ENCODE peak calls at places on chromosome 6, in ten cellular contexts. N is Peyer's patch; J is OCI-LY7; V is cardiac muscle cell; X is naive thymus-derived CD4-positive, alpha-beta T cell; H is left ventricle myocardium inferior; U is body of pancreas; D is stomach; F is lung; K is ovary. C is an unnamed sample. For H3K36me3, the result is how much of the 10 kb centered on the place peaks cover.

GRCh38 chr6:7910654-7911344 is at the start of gene TXNDC5:
- DNase-seq in D (peak), X (peak), N (peak), U (peak), H (peak), J (peak), V (peak), F (peak), K (peak), C (peak)

GRCh38 chr6:159874475-159874874 is 16.3 kb upstream of the MAS1 start:
- DNase-seq in F (no peak), V (peak), H (peak), J (no peak), U (peak), X (no peak), K (peak), N (no peak), D (peak), C (no peak)

GRCh38 chr6:44386929-44387345 is 569 bp upstream of the CDC5L start:
- DNase-seq in X (no peak), V (peak), H (no peak), U (peak), F (no peak), J (peak), K (no peak), D (no peak), N (no peak), C (no peak)

GRCh38 chr6:107237992-107238660 is 122.8 kb upstream of the BEND3 start:
- DNase-seq in F (no peak), U (no peak), K (no peak), H (no peak), D (no peak), J (no peak), N (no peak), X (no peak), V (peak), C (no peak)

GRCh38 chr6:19804362-19805145 is 32.6 kb upstream of the ID4 start:
- DNase-seq in J (peak), V (peak), F (peak), X (no peak), U (peak), D (peak), N (peak), K (peak), H (peak), C (peak)

GRCh38 chr6:107677399-107677798 is 146.7 kb downstream of the SCML4 start:
- DNase-seq in K (no peak), H (no peak), F (no peak), V (no peak), N (no peak), D (no peak), U (no peak), J (no peak), X (no peak), C (no peak)

GRCh38 chr6:130132286-130132701 is 90.5 kb downstream of the SAMD3 start:
- DNase-seq in K (no peak), J (no peak), F (no peak), V (no peak), H (no peak), X (peak), D (no peak), U (no peak), N (peak), C (no peak)

GRCh38 chr6:74480561-74480960 is 725.3 kb downstream of the COL12A1 start:
- DNase-seq in F (no peak), U (no peak), V (no peak), K (no peak), H (no peak), X (no peak), D (no peak), N (no peak), J (no peak), C (no peak)

GRCh38 chr6:122833229-122833556 is 44.1 kb downstream of the SMPDL3A start:
- DNase-seq in N (no peak), V (no peak), F (no peak), X (no peak), K (no peak), J (no peak), D (no peak), H (no peak), U (no peak), C (no peak)

GRCh38 chr6:167996424-167997199 is 859 bp upstream of the KIF25 start:
- DNase-seq in X (no peak), F (peak), D (no peak), K (no peak), N (no peak), V (no peak), H (no peak), U (no peak), J (no peak), C (no peak)

GRCh38 chr6:47106721-47107197 is 64.6 kb upstream of the ADGRF1 start:
- DNase-seq in D (no peak), H (no peak), N (no peak), V (no peak), K (no peak), U (no peak), F (no peak), X (no peak), J (no peak), C (no peak)

GRCh38 chr6:157476797-157477196 is 95.8 kb downstream of the ZDHHC14 start:
- DNase-seq in J (no peak), U (no peak), D (no peak), K (no peak), F (no peak), V (no peak), X (no peak), N (no peak), H (no peak), C (no peak)

GRCh38 chr6:87482382-87482781 is 9.6 kb downstream of the SLC35A1 start:
- DNase-seq in V (no peak), J (no peak), U (no peak), K (no peak), F (no peak), N (no peak), D (no peak), H (no peak), X (no peak), C (no peak)

DNA sequence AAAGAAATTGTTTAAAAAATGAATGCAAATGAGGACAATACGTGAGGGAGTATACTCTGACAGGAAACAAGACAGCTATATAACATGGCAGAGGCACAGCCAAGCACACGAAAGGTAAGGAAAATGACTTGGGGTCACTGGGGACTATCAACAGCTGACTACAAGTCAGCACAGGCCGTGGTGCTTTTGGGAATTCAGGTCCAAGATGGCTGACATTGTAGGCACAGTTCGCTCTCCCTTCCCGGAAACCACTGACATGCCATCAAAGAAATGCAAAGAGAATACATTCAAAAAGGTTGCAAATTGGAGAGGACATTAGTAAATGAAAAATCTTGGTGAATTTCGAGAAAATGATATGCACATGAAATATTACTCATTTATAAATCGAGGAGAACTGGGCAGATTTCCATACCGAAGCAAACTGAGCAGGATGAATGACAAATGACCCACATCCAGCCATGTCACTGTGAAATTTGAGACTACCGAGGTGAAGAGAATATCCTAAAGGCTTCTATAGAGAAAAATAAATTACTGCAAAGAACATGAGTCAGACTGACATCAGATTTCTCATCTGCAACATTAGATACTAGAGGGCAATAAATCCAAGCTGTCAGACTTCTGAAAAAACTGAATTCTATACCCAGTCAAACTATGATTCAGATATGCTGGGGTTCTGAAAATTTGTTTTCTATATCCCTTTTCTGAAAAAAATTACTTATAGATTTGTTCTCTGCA is 391.1 kb downstream of the BTBD9 start:
- DNase-seq in D (no peak), K (no peak), H (no peak), J (no peak), V (no peak), X (no peak), U (no peak), F (no peak), N (no peak), C (no peak)
- H3K4me3 ChIP-seq in D (no peak), K (no peak), H (no peak), J (no peak), V (no peak), X (no peak), U (no peak), F (no peak), N (no peak), C (no peak)

GRCh38 chr6:119129968-119130484 is 51.6 kb upstream of the FAM184A start:
- DNase-seq in F (no peak), V (peak), N (no peak), X (no peak), H (no peak), U (peak), K (no peak), D (no peak), J (no peak), C (no peak)
- H3K27ac ChIP-seq in F (no peak), V (no peak), N (no peak), X (no peak), H (no peak), U (peak), K (peak), D (peak), J (no peak), C (peak)

DNA sequence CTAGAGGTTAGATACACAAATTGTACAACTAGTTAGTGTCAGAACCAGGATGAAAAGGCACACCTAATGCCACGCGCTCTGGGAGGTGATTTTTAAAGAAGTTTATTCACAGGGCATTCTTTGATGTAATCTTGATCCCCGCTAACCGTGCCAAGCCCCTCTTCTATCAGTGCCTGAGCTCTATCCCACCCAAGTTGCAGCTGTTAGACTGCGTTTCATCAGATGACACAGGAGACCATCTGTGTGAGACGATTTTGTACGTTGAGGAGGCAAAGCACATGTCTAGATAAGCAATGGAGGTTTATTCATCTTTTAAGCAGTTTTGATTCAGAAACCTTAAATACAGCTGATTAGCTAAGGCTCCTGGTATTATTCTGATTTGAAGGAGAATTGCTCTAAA is 18.6 kb downstream of the RNASET2 start:
- DNase-seq in N (no peak), V (no peak), J (no peak), F (no peak), U (no peak), H (no peak), X (no peak), D (no peak), K (no peak), C (no peak)
- H3K36me3 ChIP-seq in N (under half), V (under half), J (half or more), F (under half), U (under half), H (under half), X (under half), D (half or more), K (under half), C (under half)

GRCh38 chr6:20826378-20826777 is 292.1 kb downstream of the CDKAL1 start:
- DNase-seq in X (no peak), F (no peak), N (no peak), H (no peak), D (no peak), U (no peak), V (peak), J (no peak), K (no peak), C (peak)

GRCh38 chr6:20830576-20830975 is 296.3 kb downstream of the CDKAL1 start:
- DNase-seq in V (no peak), F (no peak), X (no peak), H (no peak), N (no peak), J (no peak), D (no peak), K (no peak), U (no peak), C (no peak)

DNA sequence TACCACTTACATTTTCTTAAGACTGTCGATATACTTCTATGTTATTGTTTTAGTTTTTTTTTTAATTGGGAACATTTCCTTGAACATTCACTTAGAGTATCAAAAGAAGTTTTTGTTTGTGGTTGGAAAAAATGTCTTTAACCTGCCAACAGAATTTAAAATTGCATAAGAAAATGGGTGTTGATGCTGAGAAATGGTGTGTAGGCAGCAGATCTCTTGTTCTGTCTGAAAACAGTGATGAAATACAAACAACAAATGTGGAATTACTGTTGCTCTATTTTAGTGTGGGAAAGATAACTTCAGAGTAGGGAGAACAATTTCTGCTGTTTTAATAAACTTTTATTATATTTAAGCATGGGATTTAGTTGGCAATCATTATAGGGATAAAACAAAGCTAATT is 293.5 kb downstream of the CDKAL1 start:
- DNase-seq in H (no peak), F (no peak), D (no peak), U (no peak), V (peak), X (no peak), K (no peak), N (no peak), J (no peak), C (no peak)
- H3K4me3 ChIP-seq in H (no peak), F (no peak), D (no peak), U (no peak), V (no peak), X (no peak), K (no peak), N (no peak), J (no peak), C (no peak)

GRCh38 chr6:33412140-33413009 is 1.6 kb downstream of the PHF1 start:
- DNase-seq in F (no peak), U (no peak), D (no peak), J (no peak), X (no peak), H (no peak), V (no peak), N (no peak), K (no peak), C (no peak)

GRCh38 chr6:33411632-33412005 is 805 bp downstream of the PHF1 start:
- DNase-seq in U (no peak), X (no peak), V (no peak), D (no peak), J (no peak), K (no peak), N (no peak), F (no peak), H (no peak), C (no peak)

GRCh38 chr6:33413601-33414120 is 2.8 kb downstream of the PHF1 start:
- DNase-seq in N (no peak), H (no peak), X (no peak), K (no peak), F (no peak), J (no peak), U (no peak), D (no peak), V (no peak), C (no peak)

GRCh38 chr6:33414592-33415271 is 3.2 kb downstream of the CUTA start:
- DNase-seq in U (no peak), X (no peak), N (no peak), V (no peak), J (peak), F (no peak), K (no peak), D (no peak), H (no peak), C (no peak)

GRCh38 chr6:33413200-33413599 is 2.4 kb downstream of the PHF1 start:
- DNase-seq in V (no peak), X (no peak), J (no peak), H (no peak), K (no peak), D (no peak), N (no peak), F (no peak), U (no peak), C (no peak)
- H3K27ac ChIP-seq in V (peak), X (peak), J (no peak), H (peak), K (no peak), D (no peak), N (no peak), F (no peak), U (no peak), C (no peak)

DNA sequence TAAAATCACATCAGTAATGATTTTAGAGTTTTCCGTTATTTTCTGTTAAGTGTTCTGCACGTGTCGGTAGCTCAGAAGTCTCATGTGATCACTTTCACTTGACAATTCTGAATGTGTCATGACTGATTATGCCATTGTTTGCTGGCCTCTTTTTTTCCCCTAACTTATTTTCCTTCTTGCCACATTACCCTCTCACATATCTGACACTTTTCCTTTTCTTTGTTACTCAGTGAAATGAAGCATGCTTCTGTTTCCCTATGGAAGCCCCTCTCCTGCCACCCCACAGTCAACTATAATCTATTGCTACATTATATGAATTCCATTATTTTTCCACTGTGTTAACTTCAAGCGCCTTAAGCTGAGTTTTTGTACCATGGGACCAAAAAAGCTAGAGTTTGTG is 531.6 kb upstream of the HS3ST5 start:
- DNase-seq in N (no peak), X (no peak), H (no peak), K (no peak), V (no peak), D (no peak), J (no peak), F (no peak), U (no peak), C (no peak)
- H3K36me3 ChIP-seq in N (under half), X (under half), H (under half), K (under half), V (under half), D (under half), J (under half), F (under half), U (under half), C (under half)

GRCh38 chr6:53339424-53339823 is 9.3 kb downstream of the ELOVL5 start:
- DNase-seq in D (no peak), F (no peak), X (no peak), J (no peak), H (no peak), U (no peak), K (no peak), N (no peak), V (no peak), C (no peak)

GRCh38 chr6:53338304-53338703 is 10.4 kb downstream of the ELOVL5 start:
- DNase-seq in F (no peak), H (no peak), D (no peak), U (no peak), J (no peak), X (no peak), V (no peak), K (no peak), N (peak), C (no peak)

GRCh38 chr6:53333439-53334408 is 15.0 kb downstream of the ELOVL5 start:
- DNase-seq in K (no peak), X (no peak), H (no peak), D (no peak), V (no peak), N (no peak), U (no peak), F (no peak), J (no peak), C (no peak)

GRCh38 chr6:53335224-53335994 is 13.3 kb downstream of the ELOVL5 start:
- DNase-seq in J (peak), F (peak), U (peak), X (peak), V (no peak), N (peak), D (peak), K (no peak), H (no peak), C (no peak)

GRCh38 chr6:53336070-53336469 is 12.7 kb downstream of the ELOVL5 start:
- DNase-seq in V (no peak), X (no peak), N (no peak), F (no peak), K (no peak), U (no peak), D (no peak), H (no peak), J (no peak), C (no peak)
- H3K4me3 ChIP-seq in V (no peak), X (peak), N (peak), F (no peak), K (no peak), U (no peak), D (no peak), H (no peak), J (peak), C (no peak)

GRCh38 chr6:53792973-53793317 is 1.9 kb upstream of the LRRC1 start:
- DNase-seq in V (no peak), K (no peak), F (no peak), U (no peak), N (no peak), D (no peak), J (no peak), H (no peak), X (no peak), C (no peak)

GRCh38 chr6:53794720-53795253 is at the start of gene LRRC1:
- DNase-seq in V (peak), F (peak), D (peak), U (peak), J (peak), H (peak), K (peak), X (peak), N (peak), C (peak)

GRCh38 chr6:53794073-53794719 is 609 bp upstream of the LRRC1 start:
- DNase-seq in F (peak), N (peak), U (peak), K (peak), V (peak), X (peak), D (peak), J (peak), H (peak), C (peak)

GRCh38 chr6:53792016-53792415 is 2.8 kb upstream of the LRRC1 start:
- DNase-seq in V (no peak), H (no peak), J (no peak), U (no peak), X (no peak), N (no peak), F (no peak), D (no peak), K (no peak), C (no peak)

DNA sequence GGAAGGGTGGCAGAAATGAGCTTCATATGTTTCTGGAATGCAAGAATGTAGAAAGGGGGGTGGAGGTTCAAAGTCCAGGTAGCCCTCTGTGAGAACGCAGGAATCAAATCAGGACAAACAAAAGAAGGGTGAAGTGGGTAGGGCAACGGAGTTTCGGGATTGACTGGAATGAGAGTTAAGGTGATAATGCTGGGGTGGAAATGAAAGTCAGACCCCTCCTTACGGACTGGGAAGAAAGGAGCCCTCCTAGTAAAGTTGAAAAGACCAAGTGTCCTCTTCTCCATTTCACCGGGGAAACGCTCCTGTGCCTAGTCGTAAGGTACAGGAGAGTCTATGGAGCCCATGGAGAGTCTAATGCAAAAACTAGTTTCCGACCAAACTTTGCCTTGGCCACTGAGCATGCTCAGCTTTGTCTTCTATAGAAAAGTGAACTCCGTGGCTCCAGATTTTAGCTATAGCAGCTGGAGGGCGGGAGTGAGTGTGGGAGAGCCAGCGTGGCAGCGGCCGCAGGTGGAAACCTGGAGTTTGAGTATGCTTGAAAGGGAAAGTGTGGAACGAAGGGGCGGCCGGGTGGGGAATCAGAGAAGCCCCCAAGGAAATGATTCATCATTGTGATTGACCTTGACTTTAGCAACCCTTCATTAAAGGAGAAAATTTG is 1.4 kb upstream of the LRRC1 start:
- DNase-seq in N (peak), F (peak), D (peak), J (peak), K (peak), U (peak), V (peak), H (no peak), X (peak), C (peak)
- H3K27ac ChIP-seq in N (peak), F (no peak), D (peak), J (peak), K (no peak), U (peak), V (peak), H (no peak), X (no peak), C (no peak)

C was measured in SJSA1.